ENCODE peak calls at places on chromosomes 1 and 21, in ten cellular contexts. F is ovary, P is transverse colon, K is tibial nerve, C is stomach, X is uterus, H is heart left ventricle, E is adrenal gland, I is HepG2, Q is right lobe of liver. O is an unnamed sample.

GRCh38 chr1:204477036-204477740 is 17.4 kb downstream of the PIK3C2B start:
- DNase-seq in F (no peak), P (peak; percentile 55), K (no peak), C (peak; percentile 50), X (no peak), H (no peak), E (no peak), I (no peak), Q (peak; percentile 65), O (no peak)

GRCh38 chr1:28965271-28965870 is 51.0 kb downstream of the EPB41 start:
- DNase-seq in F (no peak), P (no peak), K (no peak), C (no peak), X (no peak), H (no peak), E (no peak), I (no peak), Q (no peak), O (no peak)

GRCh38 chr1:162161921-162162550 is 92.5 kb downstream of the NOS1AP start:
- DNase-seq in F (no peak), P (no peak), K (no peak), C (no peak), X (no peak), H (no peak), E (no peak), I (no peak), Q (no peak), O (no peak)

GRCh38 chr1:96072021-96072420 is 649.6 kb upstream of the PTBP2 start:
- DNase-seq in F (no peak), P (no peak), K (no peak), C (no peak), X (no peak), H (no peak), E (no peak), I (no peak), Q (no peak), O (no peak)

GRCh38 chr1:157920748-157921147 is 72.7 kb upstream of the KIRREL1 start:
- DNase-seq in F (no peak), P (no peak), K (no peak), C (no peak), X (no peak), H (no peak), E (no peak), I (no peak), Q (no peak), O (no peak)

GRCh38 chr1:64865105-64865757 is 101.1 kb downstream of the JAK1 start:
- DNase-seq in F (no peak), P (no peak), K (no peak), C (no peak), X (no peak), H (no peak), E (no peak), I (no peak), Q (no peak), O (no peak)

GRCh38 chr1:53949023-53949611 is 3.0 kb downstream of the LRRC42 start:
- DNase-seq in F (no peak), P (no peak), K (no peak), C (no peak), X (peak; percentile 43), H (no peak), E (no peak), I (peak; percentile 65), Q (no peak), O (no peak)

GRCh38 chr1:213618094-213618493 is 369.7 kb upstream of the PROX1 start:
- DNase-seq in F (no peak), P (no peak), K (no peak), C (no peak), X (no peak), H (no peak), E (no peak), I (no peak), Q (no peak), O (no peak)

GRCh38 chr1:85584923-85585322 is 4.4 kb downstream of the CCN1 start:
- DNase-seq in F (no peak), P (no peak), K (no peak), C (no peak), X (no peak), H (no peak), E (no peak), I (no peak), Q (no peak), O (no peak)

GRCh38 chr1:108199231-108199657 is 899 bp downstream of the SLC25A24 start:
- DNase-seq in F (no peak), P (peak; percentile 28), K (no peak), C (no peak), X (no peak), H (no peak), E (peak; percentile 23), I (peak; percentile 20), Q (no peak), O (no peak)

GRCh38 chr1:58929667-58930325 is 145.9 kb upstream of the JUN start:
- DNase-seq in F (no peak), P (peak; percentile 86), K (no peak), C (peak; percentile 66), X (no peak), H (no peak), E (no peak), I (no peak), Q (no peak), O (no peak)

GRCh38 chr1:56509713-56510641 is 69.4 kb downstream of the PLPP3 start:
- DNase-seq in F (no peak), P (no peak), K (no peak), C (no peak), X (no peak), H (peak; percentile 40), E (no peak), I (peak; percentile 57), Q (peak; percentile 63), O (no peak)

GRCh38 chr1:56513095-56513494 is 66.3 kb downstream of the PLPP3 start:
- DNase-seq in F (no peak), P (no peak), K (no peak), C (no peak), X (peak; percentile 29), H (no peak), E (no peak), I (no peak), Q (no peak), O (no peak)

GRCh38 chr1:56508523-56508983 is 70.8 kb downstream of the PLPP3 start:
- DNase-seq in F (no peak), P (peak; percentile 79), K (peak; percentile 68), C (peak; percentile 78), X (no peak), H (peak; percentile 85), E (peak; percentile 69), I (peak; percentile 98), Q (peak; percentile 93), O (peak; percentile 58)

GRCh38 chr1:56511323-56511722 is 68.0 kb downstream of the PLPP3 start:
- DNase-seq in F (no peak), P (no peak), K (no peak), C (no peak), X (no peak), H (no peak), E (no peak), I (no peak), Q (no peak), O (no peak)

GRCh38 chr1:56510642-56511021 is 68.7 kb downstream of the PLPP3 start:
- DNase-seq in F (no peak), P (no peak), K (no peak), C (no peak), X (no peak), H (no peak), E (no peak), I (no peak), Q (no peak), O (no peak)
- H3K4me1 ChIP-seq in F (peaks cover 33% of the 10 kb centered on the region), P (peaks cover 14% of the 10 kb centered on the region), K (no peaks in the 10 kb centered on the region), C (peaks cover 53% of the 10 kb centered on the region), X (no peaks in the 10 kb centered on the region), H (peaks cover 100% of the 10 kb centered on the region), E (peaks cover 25% of the 10 kb centered on the region), I (peaks cover 74% of the 10 kb centered on the region), Q (peaks cover 71% of the 10 kb centered on the region), O (peaks cover 66% of the 10 kb centered on the region)

DNA sequence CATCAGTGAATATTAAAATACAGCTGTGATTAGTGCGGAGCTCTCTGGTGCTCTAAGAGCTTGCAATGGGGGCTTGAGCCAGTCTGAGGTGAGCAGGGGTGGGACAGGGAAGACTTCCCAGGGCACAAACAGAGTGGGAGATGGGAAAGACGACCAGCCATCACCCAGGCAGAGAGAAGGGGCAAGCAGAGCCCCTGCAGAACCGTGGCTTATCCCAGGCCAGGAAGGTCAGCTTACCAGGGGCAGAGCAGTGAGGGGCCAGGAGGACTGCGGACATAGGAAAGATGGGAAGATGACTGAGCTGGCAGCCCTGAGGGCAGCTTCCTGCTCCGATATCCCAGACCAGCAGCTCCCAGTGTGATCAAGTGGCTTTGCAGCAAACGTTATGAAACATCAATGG is 55.4 kb upstream of the IFFO2 start:
- DNase-seq in F (no peak), P (no peak), K (no peak), C (no peak), X (no peak), H (no peak), E (no peak), I (no peak), Q (no peak), O (no peak)
- H3K27ac ChIP-seq in F (no peak overlapping the region), P (peak overlapping the region; percentile 91), K (no peak overlapping the region), C (peak overlapping the region; percentile 87), X (peak overlapping the region; percentile 82), H (no peak overlapping the region), E (no peak overlapping the region), I (peak overlapping the region; percentile 20), Q (peak overlapping the region; percentile 94), O (no peak overlapping the region)

DNA sequence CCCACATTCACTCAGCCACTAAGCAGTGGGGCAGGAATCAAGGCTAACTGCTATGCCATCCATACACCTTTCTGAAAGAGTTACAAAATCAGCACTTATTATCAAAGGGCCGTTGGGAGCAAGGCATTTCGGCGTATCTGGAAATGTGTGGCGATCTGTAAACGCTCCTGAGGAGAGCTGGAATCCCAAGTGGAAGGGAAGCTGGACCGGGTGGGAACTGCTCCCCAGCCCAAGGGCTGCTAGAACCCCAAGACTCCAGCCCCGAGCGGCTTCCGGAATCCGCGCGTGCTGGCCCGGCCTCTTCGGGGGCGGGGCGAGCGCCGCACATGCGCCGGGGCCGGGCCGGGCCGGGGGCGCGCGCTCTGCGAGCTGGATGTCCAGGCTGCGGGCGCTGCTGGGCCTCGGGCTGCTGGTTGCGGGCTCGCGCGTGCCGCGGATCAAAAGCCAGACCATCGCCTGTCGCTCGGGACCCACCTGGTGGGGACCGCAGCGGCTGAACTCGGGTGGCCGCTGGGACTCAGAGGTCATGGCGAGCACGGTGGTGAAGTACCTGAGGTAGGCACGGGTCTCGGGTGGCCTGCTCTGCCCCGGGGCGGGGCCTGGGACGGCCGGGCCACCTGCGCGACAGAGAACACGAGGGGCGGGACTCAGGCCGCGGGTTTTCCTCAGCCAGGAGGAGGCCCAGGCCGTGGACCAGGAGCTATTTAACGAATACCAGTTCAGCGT is at the start of gene NAXE:
- DNase-seq in F (peak; percentile 80), P (peak; percentile 82), K (peak; percentile 53), C (peak; percentile 80), X (peak; percentile 55), H (peak; percentile 81), E (peak; percentile 73), I (peak; percentile 36), Q (peak; percentile 77), O (peak; percentile 63)
- TF ChIP-seq POLR2A in F (peak; percentile 48), P (peak; percentile 76), K (peak; percentile 71), C (no peak), X (peak; percentile 69), H (peak; percentile 66), E (peak; percentile 62), I (peak; percentile 94), Q (peak; percentile 77), O (peak; percentile 69)

DNA sequence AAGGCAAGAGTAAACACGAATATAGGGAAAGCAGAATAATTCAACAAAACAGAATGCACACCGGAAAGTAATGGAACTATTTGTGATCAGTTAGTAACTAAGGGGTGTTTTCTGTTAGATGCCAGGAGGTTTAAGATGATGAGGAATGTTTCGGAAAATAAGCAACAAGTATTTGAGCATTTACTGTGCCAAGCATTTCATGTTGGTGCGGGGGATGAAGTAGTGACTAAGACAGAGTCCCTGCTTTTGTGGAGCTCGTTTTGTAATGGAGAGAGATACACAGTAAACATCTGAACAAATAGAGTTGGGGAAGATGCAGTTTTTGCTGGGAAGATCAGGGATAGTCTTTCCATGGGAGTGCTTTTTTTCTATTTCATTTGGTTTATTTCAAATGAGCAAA is 78.7 kb downstream of the DYRK1A start:
- DNase-seq in F (no peak), P (no peak), K (no peak), C (no peak), X (peak; percentile 36), H (no peak), E (no peak), I (no peak), Q (no peak), O (no peak)
- H3K4me1 ChIP-seq in F (peaks cover 20% of the 10 kb centered on the region), P (peaks cover 33% of the 10 kb centered on the region), K (no peaks in the 10 kb centered on the region), C (peaks cover 29% of the 10 kb centered on the region), X (no peaks in the 10 kb centered on the region), H (peaks cover 85% of the 10 kb centered on the region), E (peaks cover 14% of the 10 kb centered on the region), I (peaks cover 32% of the 10 kb centered on the region), Q (peaks cover 28% of the 10 kb centered on the region), O (peaks cover 88% of the 10 kb centered on the region)

O was measured in gastrocnemius medialis.